ENCODE peak calls at places on chromosomes 16 and 17, in nine cellular contexts. Z is B cell; C is trophoblast cell; P is glutamatergic neuron; M is frontal cortex; E is stimulated activated CD4-positive, alpha-beta T cell treated with anti-CD3 and anti-CD28 coated beads, Interleukin-1b, Interleukin-23, amount 100 ng/mL, for 1 hour; D is HCEC 1CT; N is activated gamma-delta T cell; T is stimulated activated CD8-positive, alpha-beta memory T cell treated with anti-CD3 and anti-CD28 coated beads, Interleukin-7, amount 100 ng/mL, for 1 hour. K is an unnamed sample.

GRCh38 chr17:36592316-36592710 is 634 bp downstream of the DHRS11 start:
- DNase-seq in D (no peak), C (no peak), E (no peak), M (peak; percentile 42), N (no peak), P (peak; percentile 35), T (no peak), Z (no peak), K (peak; percentile 72)

GRCh38 chr16:55711959-55712876 is 56.4 kb downstream of the SLC6A2 start:
- DNase-seq in E (peak; percentile 48), M (peak; percentile 66), Z (no peak), T (peak; percentile 16), D (peak; percentile 50), P (peak; percentile 81), N (no peak), C (peak; percentile 58), K (peak; percentile 61)

GRCh38 chr17:70642059-70642458 is 472.7 kb downstream of the KCNJ2 start:
- DNase-seq in Z (no peak), D (no peak), P (no peak), C (no peak), N (no peak), M (no peak), T (no peak), E (no peak), K (no peak)

GRCh38 chr16:46812781-46813555 is 18.0 kb downstream of the C16orf87 start:
- DNase-seq in N (no peak), Z (no peak), D (no peak), E (no peak), T (no peak), C (no peak), M (no peak), P (no peak), K (no peak)

GRCh38 chr16:65771707-65772106 is 594.8 kb upstream of the CDH5 start:
- DNase-seq in D (no peak), N (no peak), T (no peak), C (no peak), M (no peak), Z (no peak), E (no peak), P (no peak), K (no peak)

GRCh38 chr17:76141212-76142043 is at the start of gene FOXJ1:
- DNase-seq in T (peak; percentile 90), P (peak; percentile 90), C (peak; percentile 86), E (peak; percentile 76), M (peak; percentile 100), D (peak; percentile 56), Z (peak; percentile 91), N (peak; percentile 78), K (peak; percentile 100)

GRCh38 chr16:89183463-89183862 is 11.9 kb downstream of the CDH15 start:
- DNase-seq in P (no peak), Z (no peak), T (no peak), D (no peak), E (no peak), N (no peak), M (no peak), C (no peak), K (no peak)

GRCh38 chr17:71922439-71922838 is 198.4 kb upstream of the SOX9 start:
- DNase-seq in N (no peak), E (no peak), D (peak; percentile 75), P (no peak), C (peak; percentile 61), T (no peak), Z (no peak), M (no peak), K (no peak)

GRCh38 chr17:74152591-74153455 is 50.7 kb upstream of the RPL38 start:
- DNase-seq in C (no peak), T (no peak), M (no peak), E (no peak), N (no peak), Z (no peak), P (no peak), D (no peak), K (peak; percentile 68)

GRCh38 chr17:40371261-40371929 is 6.9 kb upstream of the GJD3 start:
- DNase-seq in D (no peak), T (no peak), N (no peak), C (no peak), M (no peak), P (no peak), E (no peak), Z (no peak), K (peak; percentile 53)

GRCh38 chr16:68892214-68892613 is 48.9 kb downstream of the TANGO6 start:
- DNase-seq in M (no peak), Z (no peak), C (no peak), D (no peak), P (no peak), T (no peak), E (no peak), N (no peak), K (peak; percentile 30)

GRCh38 chr16:22320572-22321339 is 23.5 kb downstream of the POLR3E start:
- DNase-seq in E (no peak), M (no peak), D (no peak), T (no peak), C (no peak), N (no peak), Z (no peak), P (no peak), K (no peak)

GRCh38 chr16:69520800-69521602 is 44.8 kb upstream of the NFAT5 start:
- DNase-seq in M (no peak), C (no peak), P (no peak), E (no peak), T (no peak), Z (no peak), N (no peak), D (no peak), K (no peak)

GRCh38 chr17:9929873-9930272 is 24.8 kb upstream of the RCVRN start:
- DNase-seq in T (no peak), M (no peak), D (no peak), P (no peak), C (no peak), E (no peak), Z (no peak), N (no peak), K (no peak)

GRCh38 chr16:74607967-74608356 is 1.0 kb upstream of the GLG1 start:
- DNase-seq in D (peak; percentile 61), E (no peak), T (no peak), N (no peak), C (no peak), Z (no peak), M (no peak), P (no peak), K (no peak)

GRCh38 chr17:40935624-40936023 is 1.8 kb downstream of the KRT23 start:
- DNase-seq in C (no peak), E (no peak), P (no peak), D (no peak), T (no peak), Z (no peak), N (no peak), M (no peak), K (no peak)

GRCh38 chr17:49316889-49317288 is 45.2 kb downstream of the ZNF652 start:
- DNase-seq in N (no peak), T (no peak), C (peak; percentile 87), E (no peak), P (no peak), Z (no peak), M (no peak), D (no peak), K (no peak)

GRCh38 chr16:68453816-68454215 is 5.5 kb upstream of the SMPD3 start:
- DNase-seq in M (no peak), P (no peak), C (no peak), E (no peak), T (no peak), D (no peak), N (no peak), Z (no peak), K (no peak)

GRCh38 chr17:17750881-17751280 is 69.6 kb downstream of the RAI1 start:
- DNase-seq in M (no peak), Z (peak; percentile 66), C (no peak), E (no peak), P (no peak), N (no peak), D (no peak), T (no peak), K (no peak)